ENCODE peak calls at places on chromosomes 5 and 9, in ten cellular contexts. One of them, this sample, is unnamed.

GRCh38 chr9:104094534-104095020 is 468 bp downstream of the SMC2 start:
- DNase-seq in lower lobe of right lung: no peak
- DNase-seq in MM.1S: peak; percentile 19
- DNase-seq in HCT116: no peak
- DNase-seq in heart left ventricle: no peak
- DNase-seq in cardiac muscle cell: no peak
- DNase-seq in fibroblast of lung: peak; percentile 8
- DNase-seq in fibroblast of the aortic adventitia: peak; percentile 13
- DNase-seq in fibroblast of pulmonary artery: no peak
- DNase-seq in mucosa of descending colon: no peak
- DNase-seq in this sample: peak; percentile 20

GRCh38 chr9:37529111-37529510 is 43.4 kb downstream of the POLR1E start:
- DNase-seq in lower lobe of right lung: no peak
- DNase-seq in MM.1S: peak; percentile 96
- DNase-seq in HCT116: no peak
- DNase-seq in heart left ventricle: no peak
- DNase-seq in cardiac muscle cell: no peak
- DNase-seq in fibroblast of lung: peak; percentile 56
- DNase-seq in fibroblast of the aortic adventitia: no peak
- DNase-seq in fibroblast of pulmonary artery: no peak
- DNase-seq in mucosa of descending colon: peak; percentile 46
- DNase-seq in this sample: peak; percentile 46

GRCh38 chr9:18490591-18491370 is 16.8 kb downstream of the ADAMTSL1 start:
- DNase-seq in lower lobe of right lung: no peak
- DNase-seq in MM.1S: no peak
- DNase-seq in HCT116: no peak
- DNase-seq in heart left ventricle: no peak
- DNase-seq in cardiac muscle cell: peak; percentile 97
- DNase-seq in fibroblast of lung: peak; percentile 100
- DNase-seq in fibroblast of the aortic adventitia: peak; percentile 99
- DNase-seq in fibroblast of pulmonary artery: peak; percentile 98
- DNase-seq in mucosa of descending colon: no peak
- DNase-seq in this sample: peak; percentile 98

GRCh38 chr5:34756781-34757624 is 82.0 kb upstream of the TTC23L start:
- DNase-seq in lower lobe of right lung: no peak
- DNase-seq in MM.1S: no peak
- DNase-seq in HCT116: no peak
- DNase-seq in heart left ventricle: no peak
- DNase-seq in cardiac muscle cell: no peak
- DNase-seq in fibroblast of lung: peak; percentile 47
- DNase-seq in fibroblast of the aortic adventitia: no peak
- DNase-seq in fibroblast of pulmonary artery: no peak
- DNase-seq in mucosa of descending colon: peak; percentile 32
- DNase-seq in this sample: peak; percentile 65

GRCh38 chr9:134484479-134484878 is 157.1 kb upstream of the COL5A1 start:
- DNase-seq in lower lobe of right lung: no peak
- DNase-seq in MM.1S: no peak
- DNase-seq in HCT116: no peak
- DNase-seq in heart left ventricle: no peak
- DNase-seq in cardiac muscle cell: no peak
- DNase-seq in fibroblast of lung: no peak
- DNase-seq in fibroblast of the aortic adventitia: no peak
- DNase-seq in fibroblast of pulmonary artery: no peak
- DNase-seq in mucosa of descending colon: no peak
- DNase-seq in this sample: no peak

GRCh38 chr5:140182803-140183367 is 7.9 kb downstream of the CYSTM1 start:
- DNase-seq in lower lobe of right lung: peak; percentile 53
- DNase-seq in MM.1S: no peak
- DNase-seq in HCT116: no peak
- DNase-seq in heart left ventricle: peak; percentile 40
- DNase-seq in cardiac muscle cell: peak; percentile 64
- DNase-seq in fibroblast of lung: peak; percentile 47
- DNase-seq in fibroblast of the aortic adventitia: peak; percentile 80
- DNase-seq in fibroblast of pulmonary artery: peak; percentile 45
- DNase-seq in mucosa of descending colon: peak; percentile 55
- DNase-seq in this sample: peak; percentile 87

GRCh38 chr9:6055213-6055612 is 39.8 kb upstream of the RANBP6 start:
- DNase-seq in lower lobe of right lung: no peak
- DNase-seq in MM.1S: peak; percentile 80
- DNase-seq in HCT116: peak; percentile 89
- DNase-seq in heart left ventricle: no peak
- DNase-seq in cardiac muscle cell: peak; percentile 98
- DNase-seq in fibroblast of lung: peak; percentile 85
- DNase-seq in fibroblast of the aortic adventitia: peak; percentile 99
- DNase-seq in fibroblast of pulmonary artery: peak; percentile 99
- DNase-seq in mucosa of descending colon: no peak
- DNase-seq in this sample: peak; percentile 98

GRCh38 chr9:16627967-16628366 is 242.5 kb downstream of the BNC2 start:
- DNase-seq in lower lobe of right lung: no peak
- DNase-seq in MM.1S: no peak
- DNase-seq in HCT116: no peak
- DNase-seq in heart left ventricle: peak; percentile 28
- DNase-seq in cardiac muscle cell: peak; percentile 94
- DNase-seq in fibroblast of lung: peak; percentile 99
- DNase-seq in fibroblast of the aortic adventitia: peak; percentile 98
- DNase-seq in fibroblast of pulmonary artery: peak; percentile 92
- DNase-seq in mucosa of descending colon: no peak
- DNase-seq in this sample: peak; percentile 95

GRCh38 chr9:103789686-103790085 is 304.4 kb upstream of the SMC2 start:
- DNase-seq in lower lobe of right lung: no peak
- DNase-seq in MM.1S: peak; percentile 69
- DNase-seq in HCT116: no peak
- DNase-seq in heart left ventricle: no peak
- DNase-seq in cardiac muscle cell: peak; percentile 7
- DNase-seq in fibroblast of lung: no peak
- DNase-seq in fibroblast of the aortic adventitia: no peak
- DNase-seq in fibroblast of pulmonary artery: peak; percentile 21
- DNase-seq in mucosa of descending colon: no peak
- DNase-seq in this sample: peak; percentile 70

GRCh38 chr5:14445581-14446290 is 135.9 kb upstream of the OTULINL start:
- DNase-seq in lower lobe of right lung: no peak
- DNase-seq in MM.1S: no peak
- DNase-seq in HCT116: no peak
- DNase-seq in heart left ventricle: no peak
- DNase-seq in cardiac muscle cell: peak; percentile 76
- DNase-seq in fibroblast of lung: peak; percentile 82
- DNase-seq in fibroblast of the aortic adventitia: peak; percentile 76
- DNase-seq in fibroblast of pulmonary artery: peak; percentile 81
- DNase-seq in mucosa of descending colon: no peak
- DNase-seq in this sample: peak; percentile 62

GRCh38 chr5:134948929-134949328 is 18.8 kb upstream of the CATSPER3 start:
- DNase-seq in lower lobe of right lung: no peak
- DNase-seq in MM.1S: no peak
- DNase-seq in HCT116: no peak
- DNase-seq in heart left ventricle: peak; percentile 20
- DNase-seq in cardiac muscle cell: peak; percentile 64
- DNase-seq in fibroblast of lung: peak; percentile 66
- DNase-seq in fibroblast of the aortic adventitia: peak; percentile 56
- DNase-seq in fibroblast of pulmonary artery: peak; percentile 63
- DNase-seq in mucosa of descending colon: no peak
- DNase-seq in this sample: peak; percentile 23

GRCh38 chr5:78377056-78377717 is 16.8 kb downstream of the SCAMP1 start:
- DNase-seq in lower lobe of right lung: no peak
- DNase-seq in MM.1S: no peak
- DNase-seq in HCT116: no peak
- DNase-seq in heart left ventricle: no peak
- DNase-seq in cardiac muscle cell: peak; percentile 36
- DNase-seq in fibroblast of lung: peak; percentile 37
- DNase-seq in fibroblast of the aortic adventitia: peak; percentile 80
- DNase-seq in fibroblast of pulmonary artery: peak; percentile 38
- DNase-seq in mucosa of descending colon: no peak
- DNase-seq in this sample: peak; percentile 23

GRCh38 chr5:9513825-9514224 is 32.0 kb downstream of the SEMA5A start:
- DNase-seq in lower lobe of right lung: no peak
- DNase-seq in MM.1S: no peak
- DNase-seq in HCT116: no peak
- DNase-seq in heart left ventricle: no peak
- DNase-seq in cardiac muscle cell: peak; percentile 42
- DNase-seq in fibroblast of lung: no peak
- DNase-seq in fibroblast of the aortic adventitia: peak; percentile 65
- DNase-seq in fibroblast of pulmonary artery: peak; percentile 55
- DNase-seq in mucosa of descending colon: no peak
- DNase-seq in this sample: peak; percentile 72

GRCh38 chr5:92994392-92994791 is 586.6 kb downstream of the NR2F1-AS1 start:
- DNase-seq in lower lobe of right lung: no peak
- DNase-seq in MM.1S: no peak
- DNase-seq in HCT116: no peak
- DNase-seq in heart left ventricle: no peak
- DNase-seq in cardiac muscle cell: no peak
- DNase-seq in fibroblast of lung: no peak
- DNase-seq in fibroblast of the aortic adventitia: no peak
- DNase-seq in fibroblast of pulmonary artery: no peak
- DNase-seq in mucosa of descending colon: no peak
- DNase-seq in this sample: no peak

DNA sequence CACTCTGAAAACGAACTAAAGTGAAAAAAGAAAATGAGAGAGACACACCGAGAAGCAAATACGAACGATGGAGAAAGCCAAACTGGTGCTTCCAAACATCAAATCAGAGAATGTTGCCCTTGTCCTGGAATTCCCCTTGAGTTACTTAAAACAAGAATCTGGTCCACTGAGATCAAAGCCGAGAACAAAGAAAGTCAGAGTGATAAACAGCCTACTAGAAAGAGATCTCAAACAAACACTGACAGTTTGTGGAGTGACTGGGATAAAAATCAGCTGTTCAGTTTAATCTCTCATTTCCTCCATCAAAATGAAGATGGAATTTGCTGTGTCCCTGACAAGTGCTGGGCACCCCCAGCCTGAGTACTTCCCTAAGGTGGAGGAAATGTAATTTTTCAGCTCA is 582.6 kb downstream of the NR2F1-AS1 start:
- DNase-seq in lower lobe of right lung: no peak
- DNase-seq in MM.1S: no peak
- DNase-seq in HCT116: no peak
- DNase-seq in heart left ventricle: no peak
- DNase-seq in cardiac muscle cell: no peak
- DNase-seq in fibroblast of lung: no peak
- DNase-seq in fibroblast of the aortic adventitia: no peak
- DNase-seq in fibroblast of pulmonary artery: no peak
- DNase-seq in mucosa of descending colon: no peak
- DNase-seq in this sample: peak; percentile 38
- H3K4me3 ChIP-seq in lower lobe of right lung: no peak overlapping the region
- H3K4me3 ChIP-seq in MM.1S: no peak overlapping the region
- H3K4me3 ChIP-seq in HCT116: no peak overlapping the region
- H3K4me3 ChIP-seq in heart left ventricle: no peak overlapping the region
- H3K4me3 ChIP-seq in cardiac muscle cell: no peak overlapping the region
- H3K4me3 ChIP-seq in fibroblast of lung: peak overlapping the region; percentile 48
- H3K4me3 ChIP-seq in fibroblast of the aortic adventitia: no peak overlapping the region
- H3K4me3 ChIP-seq in fibroblast of pulmonary artery: no peak overlapping the region
- H3K4me3 ChIP-seq in mucosa of descending colon: no peak overlapping the region
- H3K4me3 ChIP-seq in this sample: peak overlapping the region; percentile 29

DNA sequence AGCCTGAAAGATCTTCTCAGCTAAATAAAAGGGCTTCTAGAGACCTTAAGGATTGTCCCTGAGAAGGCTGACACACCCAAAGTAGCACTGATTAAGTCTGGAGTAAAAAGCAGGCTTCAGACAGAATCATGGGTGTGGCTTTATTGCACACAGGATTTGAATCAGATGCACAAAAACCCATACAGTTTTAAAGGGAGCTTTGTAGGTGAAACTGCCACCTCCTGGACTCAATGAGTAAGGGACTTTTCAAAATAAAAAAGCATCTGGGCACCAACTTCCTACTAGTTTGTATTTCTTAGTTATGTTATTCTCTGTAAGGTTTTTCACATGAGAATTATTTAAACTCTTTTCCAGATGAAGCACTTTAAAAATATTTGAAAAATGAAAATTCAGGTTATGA is 129.4 kb downstream of the EDIL3 start:
- DNase-seq in lower lobe of right lung: no peak
- DNase-seq in MM.1S: peak; percentile 52
- DNase-seq in HCT116: peak; percentile 47
- DNase-seq in heart left ventricle: no peak
- DNase-seq in cardiac muscle cell: peak; percentile 55
- DNase-seq in fibroblast of lung: peak; percentile 35
- DNase-seq in fibroblast of the aortic adventitia: peak; percentile 76
- DNase-seq in fibroblast of pulmonary artery: peak; percentile 62
- DNase-seq in mucosa of descending colon: no peak
- DNase-seq in this sample: peak; percentile 68
- TF ChIP-seq CTCF in lower lobe of right lung: no peak
- TF ChIP-seq CTCF in MM.1S: peak; percentile 44
- TF ChIP-seq CTCF in HCT116: peak; percentile 43
- TF ChIP-seq CTCF in heart left ventricle: no peak
- TF ChIP-seq CTCF in cardiac muscle cell: peak; percentile 41
- TF ChIP-seq CTCF in fibroblast of lung: peak; percentile 41
- TF ChIP-seq CTCF in fibroblast of the aortic adventitia: peak; percentile 56
- TF ChIP-seq CTCF in fibroblast of pulmonary artery: peak; percentile 47
- TF ChIP-seq CTCF in mucosa of descending colon: no peak
- TF ChIP-seq CTCF in this sample: peak; percentile 59

DNA sequence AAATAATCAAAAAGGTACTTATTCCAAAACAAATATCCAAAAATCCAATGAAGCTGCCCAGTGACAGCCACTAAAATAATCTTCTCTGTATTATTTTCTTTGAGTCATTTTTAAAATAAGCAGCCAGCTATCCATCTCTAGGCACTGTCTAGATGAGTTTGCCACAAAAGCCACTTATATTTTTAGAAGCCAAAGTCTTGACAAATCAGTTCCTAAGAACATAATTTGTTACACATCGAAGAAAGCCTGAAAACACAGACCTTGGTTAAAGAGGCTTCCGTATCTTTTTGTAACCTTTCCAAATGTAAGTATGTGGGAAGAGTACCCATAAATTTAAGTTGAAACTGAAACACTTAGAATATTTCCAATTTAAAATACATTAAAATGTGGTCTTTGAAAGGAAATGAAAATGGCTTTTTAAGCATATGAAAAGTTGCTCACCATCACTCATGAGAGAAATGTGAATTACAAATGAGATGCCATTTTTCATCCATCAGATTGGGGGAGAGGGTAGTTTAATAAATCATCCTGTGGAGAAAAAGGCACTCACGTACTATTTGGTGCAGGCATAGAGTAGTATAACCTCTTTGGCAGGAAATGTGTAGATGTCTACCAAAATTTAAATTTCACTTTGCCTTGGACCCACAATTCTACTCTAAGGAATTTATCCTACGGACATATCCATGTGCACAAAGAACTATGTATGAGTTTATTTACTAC is 180.4 kb downstream of the MLLT3 start:
- DNase-seq in lower lobe of right lung: no peak
- DNase-seq in MM.1S: peak; percentile 46
- DNase-seq in HCT116: no peak
- DNase-seq in heart left ventricle: no peak
- DNase-seq in cardiac muscle cell: no peak
- DNase-seq in fibroblast of lung: peak; percentile 76
- DNase-seq in fibroblast of the aortic adventitia: peak; percentile 4
- DNase-seq in fibroblast of pulmonary artery: no peak
- DNase-seq in mucosa of descending colon: no peak
- DNase-seq in this sample: no peak
- H3K4me3 ChIP-seq in lower lobe of right lung: no peak overlapping the region
- H3K4me3 ChIP-seq in MM.1S: peak overlapping the region; percentile 45
- H3K4me3 ChIP-seq in HCT116: no peak overlapping the region
- H3K4me3 ChIP-seq in heart left ventricle: no peak overlapping the region
- H3K4me3 ChIP-seq in cardiac muscle cell: no peak overlapping the region
- H3K4me3 ChIP-seq in fibroblast of lung: no peak overlapping the region
- H3K4me3 ChIP-seq in fibroblast of the aortic adventitia: no peak overlapping the region
- H3K4me3 ChIP-seq in fibroblast of pulmonary artery: no peak overlapping the region
- H3K4me3 ChIP-seq in mucosa of descending colon: no peak overlapping the region
- H3K4me3 ChIP-seq in this sample: no peak overlapping the region

DNA sequence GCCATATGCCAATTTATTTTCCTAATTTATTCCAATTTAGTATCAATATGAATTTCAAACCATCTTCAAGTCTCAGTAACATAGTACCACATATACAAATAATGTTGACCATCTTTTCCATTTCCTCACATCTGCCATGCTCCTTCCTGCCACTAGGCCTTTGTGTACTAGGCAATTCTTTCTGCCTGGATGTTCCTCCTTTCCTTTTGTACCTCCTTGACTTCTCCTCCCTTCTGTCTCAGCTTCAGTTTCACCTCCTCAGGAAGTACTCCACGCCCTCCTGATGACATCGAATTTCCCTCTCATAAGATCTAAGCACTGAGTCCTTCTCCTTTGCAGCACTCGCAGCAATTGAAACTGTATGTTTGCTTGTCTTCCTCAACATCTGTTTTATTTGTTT is 53.9 kb downstream of the MEF2C start:
- DNase-seq in lower lobe of right lung: no peak
- DNase-seq in MM.1S: peak; percentile 62
- DNase-seq in HCT116: no peak
- DNase-seq in heart left ventricle: no peak
- DNase-seq in cardiac muscle cell: no peak
- DNase-seq in fibroblast of lung: no peak
- DNase-seq in fibroblast of the aortic adventitia: peak; percentile 41
- DNase-seq in fibroblast of pulmonary artery: peak; percentile 28
- DNase-seq in mucosa of descending colon: no peak
- DNase-seq in this sample: no peak
- TF ChIP-seq CTCF in lower lobe of right lung: peak; percentile 41
- TF ChIP-seq CTCF in MM.1S: peak; percentile 51
- TF ChIP-seq CTCF in HCT116: peak; percentile 39
- TF ChIP-seq CTCF in heart left ventricle: peak; percentile 38
- TF ChIP-seq CTCF in cardiac muscle cell: peak; percentile 22
- TF ChIP-seq CTCF in fibroblast of lung: peak; percentile 29
- TF ChIP-seq CTCF in fibroblast of the aortic adventitia: peak; percentile 59
- TF ChIP-seq CTCF in fibroblast of pulmonary artery: peak; percentile 43
- TF ChIP-seq CTCF in mucosa of descending colon: no peak
- TF ChIP-seq CTCF in this sample: peak; percentile 37

This sample was measured in choroid plexus epithelial cell.